ENCODE peak calls at places on chromosomes 1 and 21, in eight cellular contexts. Z is fibroblast of mammary gland, Q is kidney, P is kidney epithelial cell, E is fibroblast of lung, W is sigmoid colon, C is breast epithelium, L is Calu3. Y is an unnamed sample.
A peak's percentile ranks its signal among the peaks of the same experiment; 100 is the strongest.

GRCh38 chr1:8816831-8817412 is 518 bp downstream of the RERE start:
- DNase-seq in Z (no peak), C (no peak), E (no peak), W (peak; percentile 74), P (no peak), L (peak; percentile 7), Q (peak; percentile 81), Y (peak; percentile 86)

GRCh38 chr1:47031059-47031458 is 7.6 kb downstream of the CYP4X1 start:
- DNase-seq in C (no peak), P (peak; percentile 14), Z (peak; percentile 48), E (peak; percentile 0), Q (no peak), L (peak; percentile 47), W (no peak), Y (no peak)

GRCh38 chr1:32627596-32628162 is 22.7 kb downstream of the ZBTB8OS start:
- DNase-seq in Z (no peak), W (no peak), E (peak; percentile 11), Q (no peak), P (no peak), C (no peak), L (no peak), Y (no peak)

GRCh38 chr1:156898151-156898550 is 4.6 kb downstream of the PEAR1 start:
- DNase-seq in C (no peak), P (peak; percentile 16), L (no peak), Z (peak; percentile 58), Q (peak; percentile 91), W (peak; percentile 79), E (peak; percentile 68), Y (peak; percentile 85)

GRCh38 chr1:65773391-65773790 is 19.3 kb upstream of the PDE4B start:
- DNase-seq in C (no peak), W (no peak), Q (no peak), E (no peak), P (no peak), Z (no peak), L (no peak), Y (no peak)

GRCh38 chr1:162023547-162024501 is at the start of gene OLFML2B:
- DNase-seq in C (peak; percentile 58), P (peak; percentile 79), L (peak; percentile 66), E (peak; percentile 79), W (peak; percentile 89), Z (peak; percentile 93), Q (peak; percentile 86), Y (peak; percentile 88)

GRCh38 chr1:156894711-156895407 is 1.3 kb downstream of the PEAR1 start:
- DNase-seq in Z (peak; percentile 45), Q (peak; percentile 88), E (no peak), P (no peak), W (no peak), C (no peak), L (no peak), Y (no peak)

GRCh38 chr1:206705187-206705586 is 20.5 kb downstream of the MAPKAPK2 start:
- DNase-seq in Z (peak; percentile 90), L (no peak), E (peak; percentile 79), Q (no peak), C (no peak), P (no peak), W (peak; percentile 76), Y (no peak)

GRCh38 chr1:184299076-184299790 is 87.6 kb upstream of the C1orf21 start:
- DNase-seq in C (no peak), P (peak; percentile 28), E (peak; percentile 70), W (no peak), L (no peak), Q (no peak), Z (peak; percentile 91), Y (no peak)

GRCh38 chr21:45523411-45524101 is 18.7 kb downstream of the SLC19A1 start:
- DNase-seq in Q (peak; percentile 56), Z (no peak), C (peak; percentile 24), L (no peak), P (no peak), W (peak; percentile 54), E (no peak), Y (peak; percentile 69)

GRCh38 chr1:20137604-20138003 is 1.5 kb upstream of the PLA2G2F start:
- DNase-seq in L (no peak), Z (no peak), E (no peak), W (peak; percentile 3), Q (peak; percentile 33), C (no peak), P (no peak), Y (no peak)

GRCh38 chr1:204943495-204943894 is 72.8 kb downstream of the NFASC start:
- DNase-seq in Q (no peak), P (no peak), Z (no peak), E (no peak), W (no peak), L (no peak), C (no peak), Y (no peak)

GRCh38 chr1:46490603-46491499 is 1.2 kb downstream of the DMBX1 start:
- DNase-seq in W (no peak), L (no peak), Z (no peak), P (no peak), E (peak; percentile 19), C (no peak), Q (peak; percentile 58), Y (peak; percentile 59)

GRCh38 chr21:38286739-38287426 is 30.1 kb downstream of the KCNJ15 start:
- DNase-seq in C (no peak), Q (no peak), W (no peak), E (no peak), L (no peak), P (no peak), Z (no peak), Y (no peak)

GRCh38 chr1:240344918-240345317 is 253.2 kb downstream of the FMN2 start:
- DNase-seq in Z (peak; percentile 63), C (no peak), P (no peak), W (no peak), L (no peak), Q (no peak), E (peak; percentile 17), Y (no peak)

GRCh38 chr1:82108843-82109242 is 308.1 kb downstream of the ADGRL2 start:
- DNase-seq in Z (no peak), L (no peak), E (no peak), C (no peak), W (no peak), Q (no peak), P (no peak), Y (no peak)

GRCh38 chr1:114720492-114720891 is 3.9 kb upstream of the NRAS start:
- DNase-seq in W (no peak), Q (no peak), E (no peak), L (no peak), P (no peak), C (no peak), Z (no peak), Y (no peak)

GRCh38 chr1:17405898-17406759 is 33.3 kb downstream of the RCC2 start:
- DNase-seq in C (peak; percentile 78), Q (no peak), E (peak; percentile 56), W (no peak), L (peak; percentile 72), P (peak; percentile 9), Z (peak; percentile 54), Y (peak; percentile 88)

GRCh38 chr1:15760520-15761211 is 2.1 kb downstream of the FBLIM1 start:
- DNase-seq in Z (peak; percentile 85), P (no peak), L (no peak), C (no peak), E (peak; percentile 87), W (peak; percentile 82), Q (peak; percentile 95), Y (no peak)

GRCh38 chr1:183149273-183149672 is 36.8 kb upstream of the LAMC2 start:
- DNase-seq in Q (no peak), P (no peak), E (no peak), W (no peak), C (no peak), Z (no peak), L (no peak), Y (no peak)

GRCh38 chr21:45404726-45405270 is at the start of gene COL18A1:
- DNase-seq in E (peak; percentile 56), Z (peak; percentile 26), P (no peak), L (peak; percentile 55), Q (peak; percentile 94), C (no peak), W (peak; percentile 85), Y (peak; percentile 80)

GRCh38 chr1:162892916-162893714 is 32.1 kb upstream of the CCDC190 start:
- DNase-seq in L (no peak), E (peak; percentile 57), W (no peak), Q (no peak), P (no peak), C (no peak), Z (peak; percentile 78), Y (no peak)

GRCh38 chr1:12447849-12448312 is 170.1 kb downstream of the DHRS3 start:
- DNase-seq in Q (no peak), E (peak; percentile 55), L (no peak), C (no peak), P (peak; percentile 47), Z (peak; percentile 80), W (no peak), Y (no peak)

GRCh38 chr1:180154325-180155201 is at the start of gene QSOX1:
- DNase-seq in Z (peak; percentile 78), W (peak; percentile 96), L (peak; percentile 91), C (peak; percentile 86), P (no peak), E (peak; percentile 88), Q (peak; percentile 97), Y (peak; percentile 98)
- TF ChIP-seq CTCF in Z (no peak), W (no peak), L (no peak), C (no peak), P (no peak), E (no peak), Q (peak; percentile 37), Y (peak; percentile 18)

GRCh38 chr1:173414539-173414938 is 62.6 kb upstream of the PRDX6 start:
- DNase-seq in E (no peak), P (no peak), C (no peak), L (no peak), Z (no peak), W (no peak), Q (no peak), Y (no peak)
- TF ChIP-seq CTCF in E (no peak), P (no peak), C (no peak), L (no peak), Z (no peak), W (no peak), Q (no peak), Y (no peak)

GRCh38 chr1:211323156-211324063 is 3.2 kb upstream of the TRAF5 start:
- DNase-seq in Q (no peak), W (no peak), Z (peak; percentile 61), L (peak; percentile 70), C (no peak), P (no peak), E (peak; percentile 68), Y (no peak)
- TF ChIP-seq CTCF in Q (peak; percentile 75), W (peak; percentile 66), Z (peak; percentile 95), L (peak; percentile 73), C (peak; percentile 77), P (peak; percentile 86), E (peak; percentile 90), Y (peak; percentile 79)

GRCh38 chr21:43315244-43316137 is 111.4 kb downstream of the SIK1 start:
- DNase-seq in W (no peak), E (no peak), P (no peak), C (no peak), L (no peak), Z (no peak), Q (peak; percentile 61), Y (no peak)
- TF ChIP-seq CTCF in W (no peak), E (no peak), P (peak; percentile 8), C (no peak), L (no peak), Z (peak; percentile 6), Q (peak; percentile 1), Y (peak; percentile 24)

GRCh38 chr1:48552420-48552819 is 80.4 kb upstream of the SPATA6 start:
- DNase-seq in Z (peak; percentile 12), E (no peak), P (no peak), W (no peak), Q (no peak), L (peak; percentile 42), C (no peak), Y (no peak)
- TF ChIP-seq CTCF in Z (peak; percentile 29), E (no peak), P (peak; percentile 26), W (no peak), Q (no peak), L (no peak), C (no peak), Y (no peak)

GRCh38 chr1:165290143-165290542 is 66.4 kb downstream of the LMX1A start:
- DNase-seq in W (no peak), L (no peak), Q (no peak), E (no peak), Z (peak; percentile 16), P (no peak), C (no peak), Y (no peak)
- TF ChIP-seq CTCF in W (no peak), L (no peak), Q (no peak), E (no peak), Z (peak; percentile 13), P (no peak), C (no peak), Y (no peak)